ENCODE peak calls at places on chromosomes 13 and 19, in eight cellular contexts. D, J, A, W, O, P, Y and Q are unnamed samples.

GRCh38 chr19:19487077-19488040 is 28.0 kb downstream of the TSSK6 start:
- DNase-seq in O (no peak), D (no peak), P (no peak), J (no peak), A (no peak), W (no peak), Y (no peak), Q (no peak)

GRCh38 chr13:107360010-107360409 is 792.1 kb upstream of the ARGLU1 start:
- DNase-seq in A (peak; percentile 56), J (no peak), W (no peak), Y (no peak), D (no peak), O (no peak), P (no peak), Q (no peak)

GRCh38 chr19:47471733-47472457 is at the start of gene SLC8A2:
- DNase-seq in D (peak; percentile 40), W (peak; percentile 21), Y (no peak), A (peak; percentile 66), O (peak; percentile 76), J (peak; percentile 29), P (peak; percentile 84), Q (peak; percentile 72)

GRCh38 chr13:28568286-28568685 is 73.4 kb upstream of the FLT1 start:
- DNase-seq in P (no peak), A (peak; percentile 6), W (no peak), D (no peak), Y (peak; percentile 65), J (peak; percentile 8), O (no peak), Q (peak; percentile 51)

GRCh38 chr19:16021796-16022195 is 54.5 kb upstream of the TPM4 start:
- DNase-seq in Y (no peak), W (no peak), J (no peak), O (no peak), A (no peak), D (no peak), P (no peak), Q (no peak)

GRCh38 chr19:16824658-16825311 is 4.4 kb upstream of the SIN3B start:
- DNase-seq in P (no peak), O (no peak), D (no peak), W (peak; percentile 33), A (no peak), J (no peak), Y (no peak), Q (no peak)

GRCh38 chr19:8017808-8018207 is 12.4 kb upstream of the ELAVL1 start:
- DNase-seq in A (no peak), Y (no peak), W (no peak), J (no peak), P (no peak), O (peak; percentile 33), D (peak; percentile 22), Q (no peak)

GRCh38 chr13:33285420-33286124 is at the start of gene STARD13:
- DNase-seq in P (peak; percentile 97), A (peak; percentile 21), Y (peak; percentile 95), D (no peak), J (no peak), O (no peak), W (peak; percentile 93), Q (no peak)

GRCh38 chr19:52601025-52601973 is 31.2 kb downstream of the ZNF701 start:
- DNase-seq in Y (peak; percentile 94), P (peak; percentile 96), A (peak; percentile 91), O (peak; percentile 91), J (peak; percentile 59), D (peak; percentile 91), W (peak; percentile 48), Q (peak; percentile 77)

GRCh38 chr13:99656843-99657506 is 155.7 kb downstream of the TM9SF2 start:
- DNase-seq in O (peak; percentile 19), J (no peak), P (no peak), Y (no peak), D (no peak), W (no peak), A (no peak), Q (no peak)

GRCh38 chr13:44197791-44198770 is 175.5 kb upstream of the SERP2 start:
- DNase-seq in P (no peak), D (no peak), W (peak; percentile 2), A (no peak), J (no peak), O (no peak), Y (no peak), Q (no peak)

GRCh38 chr19:15631817-15632216 is 8.9 kb upstream of the CYP4F3 start:
- DNase-seq in D (peak; percentile 24), W (no peak), P (peak; percentile 41), Y (no peak), A (no peak), J (no peak), O (peak; percentile 34), Q (no peak)

GRCh38 chr19:41264581-41265375 is 606 bp downstream of the HNRNPUL1 start:
- DNase-seq in Y (peak; percentile 48), W (no peak), A (peak; percentile 20), J (peak; percentile 8), O (peak; percentile 52), P (peak; percentile 52), D (peak; percentile 17), Q (peak; percentile 20)

GRCh38 chr13:30908416-30908980 is 2.4 kb downstream of the MEDAG start:
- DNase-seq in D (no peak), W (no peak), P (peak; percentile 56), Y (no peak), A (no peak), J (no peak), O (no peak), Q (peak; percentile 40)

GRCh38 chr13:112696869-112697465 is 7.1 kb downstream of the ATP11A start:
- DNase-seq in A (no peak), Y (no peak), P (no peak), J (no peak), O (no peak), D (no peak), W (no peak), Q (no peak)

GRCh38 chr13:72508392-72508791 is 219.0 kb downstream of the MZT1 start:
- DNase-seq in P (no peak), Y (no peak), J (no peak), A (no peak), D (no peak), W (no peak), O (no peak), Q (no peak)

GRCh38 chr13:32471187-32471922 is 43.4 kb upstream of the N4BP2L1 start:
- DNase-seq in Y (peak; percentile 63), J (no peak), O (no peak), A (no peak), P (peak; percentile 16), D (no peak), W (no peak), Q (no peak)

GRCh38 chr13:74869846-74870245 is 612.1 kb downstream of the TBC1D4 start:
- DNase-seq in P (no peak), D (no peak), W (no peak), Y (no peak), O (no peak), A (no peak), J (no peak), Q (no peak)

GRCh38 chr13:48043789-48044503 is 6.4 kb downstream of the NUDT15 start:
- DNase-seq in J (no peak), O (no peak), P (peak; percentile 49), D (no peak), A (no peak), Y (no peak), W (peak; percentile 28), Q (no peak)

GRCh38 chr13:69324109-69324886 is 783.3 kb upstream of the ATXN8OS start:
- DNase-seq in Y (no peak), J (peak; percentile 45), O (no peak), A (no peak), P (no peak), W (no peak), D (no peak), Q (peak; percentile 13)

GRCh38 chr13:93147293-93147645 is 79.3 kb upstream of the GPC6 start:
- DNase-seq in O (no peak), J (no peak), P (no peak), Y (no peak), W (no peak), D (no peak), A (no peak), Q (no peak)

GRCh38 chr13:55483626-55484158 is 1657.0 kb upstream of the PRR20A start:
- DNase-seq in D (no peak), A (no peak), O (no peak), J (no peak), P (no peak), Y (no peak), W (no peak), Q (no peak)

GRCh38 chr19:50565984-50566903 is 2.0 kb downstream of the LRRC4B start:
- DNase-seq in A (no peak), O (no peak), D (no peak), Y (peak; percentile 80), W (no peak), J (no peak), P (no peak), Q (no peak)

GRCh38 chr19:1651061-1651547 is 1.3 kb downstream of the TCF3 start:
- DNase-seq in W (no peak), O (peak; percentile 80), P (peak; percentile 39), Y (no peak), A (peak; percentile 21), J (no peak), D (peak; percentile 47), Q (no peak)

GRCh38 chr13:27194895-27195764 is 23.5 kb upstream of the USP12 start:
- DNase-seq in P (peak; percentile 89), A (no peak), J (no peak), D (no peak), Y (no peak), O (no peak), W (peak; percentile 69), Q (no peak)

GRCh38 chr13:103935117-103935516 is 868.9 kb upstream of the SLC10A2 start:
- DNase-seq in D (no peak), P (no peak), O (no peak), J (no peak), Y (no peak), W (no peak), A (no peak), Q (no peak)

GRCh38 chr19:15178629-15179308 is 22.0 kb downstream of the NOTCH3 start:
- DNase-seq in O (no peak), W (no peak), J (no peak), Y (no peak), D (no peak), A (no peak), P (no peak), Q (no peak)

GRCh38 chr19:12938536-12939291 is at the start of gene CALR:
- DNase-seq in D (no peak), W (no peak), O (peak; percentile 48), P (peak; percentile 29), Y (no peak), A (no peak), J (no peak), Q (no peak)

GRCh38 chr19:6509118-6509971 is 7.2 kb upstream of the TUBB4A start:
- DNase-seq in O (no peak), W (no peak), J (no peak), A (no peak), P (peak; percentile 37), Y (peak; percentile 89), D (no peak), Q (no peak)

GRCh38 chr13:30307966-30308290 is 577 bp upstream of the KATNAL1 start:
- DNase-seq in P (no peak), A (no peak), D (no peak), O (no peak), W (no peak), Y (no peak), J (no peak), Q (no peak)